ENCODE peak calls at places on chromosomes 11 and 22, in ten cellular contexts. J, S, Y, I, D, Z, F, C, E and T are unnamed samples.

GRCh38 chr11:120547871-120548681 is 36.5 kb downstream of the GRIK4 start:
- DNase-seq in J (peak), S (peak), Y (peak), I (no peak), D (peak), Z (no peak), F (peak), C (peak), E (peak), T (peak)

GRCh38 chr11:70495351-70496310 is 97.3 kb downstream of the CTTN start:
- DNase-seq in J (no peak), S (no peak), Y (no peak), I (no peak), D (no peak), Z (no peak), F (peak), C (no peak), E (no peak), T (no peak)

GRCh38 chr11:19628018-19628417 is 84.6 kb upstream of the NAV2 start:
- DNase-seq in J (peak), S (peak), Y (peak), I (no peak), D (peak), Z (no peak), F (peak), C (peak), E (peak), T (no peak)

GRCh38 chr22:28923826-28924732 is 40.7 kb downstream of the ZNRF3 start:
- DNase-seq in J (no peak), S (peak), Y (no peak), I (no peak), D (peak), Z (no peak), F (peak), C (peak), E (no peak), T (no peak)

GRCh38 chr11:134139303-134139872 is 70.5 kb downstream of the JAM3 start:
- DNase-seq in J (no peak), S (no peak), Y (no peak), I (no peak), D (no peak), Z (no peak), F (no peak), C (no peak), E (no peak), T (no peak)

GRCh38 chr11:107592813-107593212 is 1.9 kb downstream of the ELMOD1 start:
- DNase-seq in J (peak), S (no peak), Y (no peak), I (no peak), D (no peak), Z (no peak), F (no peak), C (no peak), E (no peak), T (no peak)

GRCh38 chr11:115924744-115925567 is 420.7 kb upstream of the CADM1 start:
- DNase-seq in J (no peak), S (no peak), Y (no peak), I (no peak), D (no peak), Z (no peak), F (no peak), C (no peak), E (no peak), T (no peak)

GRCh38 chr11:65491614-65492386 is 7.0 kb upstream of the MALAT1 start:
- DNase-seq in J (peak), S (peak), Y (peak), I (peak), D (peak), Z (peak), F (peak), C (peak), E (peak), T (peak)

GRCh38 chr22:46077669-46078099 is 72.6 kb upstream of the PPARA start:
- DNase-seq in J (no peak), S (no peak), Y (no peak), I (no peak), D (peak), Z (no peak), F (peak), C (no peak), E (peak), T (no peak)

GRCh38 chr11:8253566-8253965 is 10.1 kb downstream of the LMO1 start:
- DNase-seq in J (no peak), S (no peak), Y (no peak), I (no peak), D (no peak), Z (no peak), F (no peak), C (no peak), E (no peak), T (no peak)

GRCh38 chr11:66311965-66312548 is 4.8 kb downstream of the CD248 start:
- DNase-seq in J (peak), S (peak), Y (no peak), I (peak), D (peak), Z (peak), F (peak), C (peak), E (peak), T (peak)

GRCh38 chr11:46383404-46383758 is 1.9 kb downstream of the MDK start:
- DNase-seq in J (no peak), S (no peak), Y (no peak), I (no peak), D (no peak), Z (no peak), F (no peak), C (no peak), E (no peak), T (no peak)
- H3K4me3 ChIP-seq in J (no peak), S (no peak), Y (no peak), I (no peak), D (no peak), Z (peak), F (no peak), C (no peak), E (no peak), T (no peak)

GRCh38 chr22:34111210-34111824 is 191.0 kb upstream of the LARGE1 start:
- DNase-seq in J (peak), S (peak), Y (no peak), I (peak), D (no peak), Z (peak), F (no peak), C (no peak), E (peak), T (no peak)
- TF ChIP-seq CTCF in J (peak), S (no peak), Y (peak), I (peak), D (peak), Z (peak), F (peak), C (peak), E (peak), T (peak)

GRCh38 chr11:15563054-15563453 is 448.3 kb downstream of the INSC start:
- DNase-seq in J (no peak), S (no peak), Y (no peak), I (no peak), D (no peak), Z (no peak), F (no peak), C (no peak), E (no peak), T (no peak)
- H3K4me3 ChIP-seq in J (no peak), S (no peak), Y (no peak), I (no peak), D (no peak), Z (no peak), F (no peak), C (no peak), E (no peak), T (no peak)

GRCh38 chr11:4087551-4087950 is 7.0 kb upstream of the RRM1 start:
- DNase-seq in J (peak), S (no peak), Y (no peak), I (no peak), D (no peak), Z (no peak), F (no peak), C (no peak), E (peak), T (no peak)
- TF ChIP-seq CTCF in J (peak), S (no peak), Y (peak), I (no peak), D (no peak), Z (peak), F (no peak), C (no peak), E (peak), T (peak)

DNA sequence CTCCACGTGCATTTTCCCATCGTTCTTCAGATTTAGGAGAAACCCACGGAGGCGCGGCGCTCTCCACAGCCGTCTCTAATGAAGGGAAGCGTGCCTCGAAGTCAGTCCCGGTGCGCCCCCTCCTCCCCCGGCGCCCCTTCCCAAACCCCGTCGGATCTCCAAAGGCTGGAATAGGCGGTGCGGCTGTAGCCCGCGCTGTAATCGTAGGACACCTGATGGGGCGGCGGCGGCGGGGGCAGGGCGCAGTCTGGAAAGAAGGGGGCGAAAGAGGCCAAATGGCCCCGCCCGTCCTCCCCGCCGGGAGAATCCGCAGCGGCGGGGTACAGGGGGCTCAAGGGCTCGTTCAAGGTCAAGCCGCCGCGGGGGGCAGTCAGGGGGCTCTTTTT is 1.3 kb downstream of the FAM181B start:
- DNase-seq in J (no peak), S (peak), Y (no peak), I (no peak), D (no peak), Z (peak), F (peak), C (no peak), E (no peak), T (no peak)
- H3K4me3 ChIP-seq in J (peak), S (no peak), Y (no peak), I (no peak), D (peak), Z (peak), F (no peak), C (no peak), E (no peak), T (no peak)

GRCh38 chr11:74485868-74486267 is 7.7 kb downstream of the LIPT2 start:
- DNase-seq in J (no peak), S (no peak), Y (no peak), I (no peak), D (no peak), Z (no peak), F (no peak), C (no peak), E (no peak), T (no peak)

GRCh38 chr11:74492974-74493815 is at the start of gene LIPT2:
- DNase-seq in J (peak), S (peak), Y (peak), I (peak), D (peak), Z (peak), F (peak), C (peak), E (peak), T (peak)

GRCh38 chr11:74492084-74492483 is 1.4 kb downstream of the LIPT2 start:
- DNase-seq in J (no peak), S (no peak), Y (no peak), I (no peak), D (no peak), Z (no peak), F (no peak), C (no peak), E (no peak), T (no peak)

GRCh38 chr11:74490945-74491344 is 2.6 kb downstream of the LIPT2 start:
- DNase-seq in J (no peak), S (no peak), Y (no peak), I (no peak), D (no peak), Z (no peak), F (no peak), C (no peak), E (no peak), T (no peak)

GRCh38 chr11:74487875-74488274 is 5.6 kb downstream of the LIPT2 start:
- DNase-seq in J (no peak), S (no peak), Y (no peak), I (peak), D (no peak), Z (no peak), F (no peak), C (no peak), E (no peak), T (no peak)
- TF ChIP-seq CTCF in J (peak), S (no peak), Y (no peak), I (peak), D (no peak), Z (peak), F (peak), C (no peak), E (no peak), T (peak)

GRCh38 chr11:64296830-64297721 is 3.1 kb upstream of the CATSPERZ start:
- DNase-seq in J (no peak), S (no peak), Y (no peak), I (no peak), D (no peak), Z (no peak), F (peak), C (no peak), E (no peak), T (no peak)
- H3K4me3 ChIP-seq in J (no peak), S (no peak), Y (no peak), I (no peak), D (no peak), Z (no peak), F (no peak), C (no peak), E (no peak), T (no peak)

GRCh38 chr11:33829430-33830141 is 55.3 kb upstream of the FBXO3 start:
- DNase-seq in J (peak), S (peak), Y (peak), I (peak), D (peak), Z (peak), F (no peak), C (peak), E (peak), T (peak)

GRCh38 chr11:33832676-33833075 is 58.4 kb upstream of the FBXO3 start:
- DNase-seq in J (no peak), S (no peak), Y (no peak), I (no peak), D (no peak), Z (no peak), F (no peak), C (no peak), E (no peak), T (no peak)

GRCh38 chr11:33830903-33831648 is 56.8 kb upstream of the FBXO3 start:
- DNase-seq in J (no peak), S (no peak), Y (no peak), I (no peak), D (no peak), Z (no peak), F (no peak), C (no peak), E (no peak), T (peak)

GRCh38 chr11:33835143-33835878 is 56.6 kb downstream of the LMO2 start:
- DNase-seq in J (peak), S (no peak), Y (peak), I (peak), D (no peak), Z (no peak), F (no peak), C (no peak), E (peak), T (peak)
- TF ChIP-seq CTCF in J (peak), S (no peak), Y (peak), I (peak), D (no peak), Z (peak), F (peak), C (no peak), E (peak), T (peak)